ENCODE peak calls at places on chromosomes 12 and 14, in nine cellular contexts. L, Z, M, W, Y, E, P, R and O are unnamed samples.

GRCh38 chr12:12528361-12529092 is 34.1 kb downstream of the DUSP16 start:
- DNase-seq in Y (no peak), M (no peak), Z (no peak), L (no peak), W (no peak), E (no peak), R (no peak), P (no peak), O (no peak)

GRCh38 chr12:114166360-114166759 is 200.2 kb upstream of the RBM19 start:
- DNase-seq in L (no peak), Y (no peak), R (peak; percentile 16), M (no peak), E (peak; percentile 22), W (no peak), Z (no peak), P (peak; percentile 61), O (no peak)

GRCh38 chr12:102955926-102956737 is 1.3 kb upstream of the ASCL1 start:
- DNase-seq in E (no peak), W (no peak), R (no peak), P (no peak), Y (no peak), M (no peak), L (no peak), Z (no peak), O (no peak)

GRCh38 chr14:29868000-29868399 is 59.6 kb downstream of the PRKD1 start:
- DNase-seq in L (no peak), Z (no peak), R (no peak), Y (no peak), P (no peak), M (no peak), E (no peak), W (no peak), O (no peak)

GRCh38 chr12:104463371-104463770 is 6.6 kb downstream of the CHST11 start:
- DNase-seq in E (no peak), Y (no peak), W (no peak), R (no peak), L (no peak), M (no peak), P (no peak), Z (no peak), O (no peak)

GRCh38 chr14:100885196-100886030 is 18.1 kb downstream of the RTL1 start:
- DNase-seq in Z (no peak), M (no peak), Y (no peak), R (no peak), E (no peak), L (no peak), W (peak; percentile 19), P (no peak), O (no peak)

GRCh38 chr14:87153901-87154300 is 839.1 kb downstream of the GALC start:
- DNase-seq in L (no peak), E (no peak), Y (no peak), W (no peak), P (no peak), R (no peak), M (no peak), Z (no peak), O (no peak)

GRCh38 chr12:123571343-123571813 is 13.0 kb upstream of the TMED2 start:
- DNase-seq in W (peak; percentile 86), Z (peak; percentile 42), E (peak; percentile 46), R (peak; percentile 76), Y (peak; percentile 27), M (peak; percentile 86), P (peak; percentile 43), L (no peak), O (peak; percentile 18)

GRCh38 chr12:120119395-120119973 is 2.9 kb upstream of the RAB35 start:
- DNase-seq in Z (no peak), P (no peak), M (no peak), Y (no peak), R (no peak), W (no peak), E (peak; percentile 51), L (no peak), O (no peak)

GRCh38 chr12:3295648-3296408 is 195.2 kb upstream of the PRMT8 start:
- DNase-seq in L (no peak), Z (peak; percentile 59), Y (peak; percentile 29), E (no peak), W (no peak), M (no peak), R (no peak), P (no peak), O (no peak)

GRCh38 chr14:103723176-103724081 is 7.8 kb downstream of the ZFYVE21 start:
- DNase-seq in P (no peak), W (no peak), M (no peak), Z (no peak), Y (no peak), E (no peak), L (no peak), R (no peak), O (no peak)

GRCh38 chr14:99821519-99822165 is 28.4 kb downstream of the EML1 start:
- DNase-seq in L (no peak), Z (no peak), Y (no peak), M (peak; percentile 25), R (peak; percentile 34), E (no peak), W (no peak), P (peak; percentile 51), O (peak; percentile 36)

GRCh38 chr12:105920161-105920684 is 218.5 kb downstream of the NUAK1 start:
- DNase-seq in L (no peak), E (no peak), R (peak; percentile 82), M (no peak), Z (no peak), Y (no peak), W (no peak), P (no peak), O (no peak)

GRCh38 chr12:105921872-105922669 is 216.7 kb downstream of the NUAK1 start:
- DNase-seq in M (no peak), P (no peak), L (no peak), R (no peak), Y (no peak), W (no peak), E (no peak), Z (no peak), O (no peak)

GRCh38 chr12:105922670-105923102 is 216.1 kb downstream of the NUAK1 start:
- DNase-seq in E (peak; percentile 39), Z (no peak), R (no peak), M (no peak), P (no peak), Y (no peak), W (no peak), L (no peak), O (peak; percentile 13)

GRCh38 chr12:105924526-105925208 is 214.1 kb downstream of the NUAK1 start:
- DNase-seq in E (no peak), P (no peak), L (no peak), M (no peak), W (no peak), Z (no peak), Y (no peak), R (no peak), O (no peak)

DNA sequence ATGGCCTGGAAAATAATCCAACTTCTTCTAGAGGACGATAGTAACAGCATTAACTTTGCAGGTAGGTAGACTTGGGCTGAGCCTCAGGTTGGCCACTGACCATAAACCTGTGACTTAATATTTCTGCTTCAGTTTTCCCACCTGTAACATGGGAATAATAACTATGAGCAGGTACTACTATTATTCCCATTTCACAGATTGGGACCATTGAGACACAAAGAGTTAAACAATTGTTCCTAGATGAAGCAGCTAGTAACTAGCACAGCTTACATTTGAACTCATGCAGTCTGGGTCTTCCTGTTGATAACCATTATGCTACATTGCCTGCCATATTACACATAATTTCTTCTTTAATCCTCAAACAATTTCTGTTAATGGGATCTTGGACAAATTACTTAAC is 217.7 kb downstream of the NUAK1 start:
- DNase-seq in M (no peak), P (no peak), L (no peak), R (no peak), W (no peak), Y (no peak), E (no peak), Z (no peak), O (no peak)
- TF ChIP-seq POLR2A in M (no peak), P (no peak), L (no peak), R (no peak), W (no peak), Y (no peak), E (no peak), Z (no peak), O (no peak)

DNA sequence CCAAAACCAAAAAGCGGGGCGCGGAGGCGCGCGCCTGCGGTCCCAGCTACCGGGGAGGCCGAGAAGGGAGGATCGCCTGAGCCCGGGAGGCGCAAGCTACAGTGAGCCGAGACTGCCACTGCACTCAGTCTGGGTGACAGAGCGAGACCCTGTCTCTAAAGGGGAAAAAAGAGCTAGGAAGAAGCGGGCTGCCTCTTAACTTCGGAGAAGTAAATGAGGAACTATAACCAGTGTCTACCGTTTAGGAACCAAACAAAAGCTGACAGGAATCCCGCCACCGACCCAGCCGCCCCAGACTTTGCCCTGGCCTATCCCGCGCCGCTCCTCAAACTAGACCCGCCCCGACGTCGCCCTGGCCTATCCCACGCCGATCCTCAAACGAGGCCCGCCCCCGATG is 611 bp upstream of the SIVA1 start:
- DNase-seq in Y (no peak), P (no peak), E (peak; percentile 95), L (no peak), Z (peak; percentile 64), W (no peak), R (no peak), M (no peak), O (peak; percentile 95)
- TF ChIP-seq POLR2A in Y (no peak), P (peak; percentile 74), E (no peak), L (peak; percentile 60), Z (no peak), W (no peak), R (no peak), M (no peak), O (no peak)

GRCh38 chr14:49583629-49584028 is 2.6 kb downstream of the RPS29 start:
- DNase-seq in W (no peak), E (no peak), M (no peak), L (no peak), P (no peak), Z (no peak), Y (no peak), R (no peak), O (no peak)

GRCh38 chr14:49581209-49581960 is 4.8 kb downstream of the RPS29 start:
- DNase-seq in Z (no peak), E (no peak), R (no peak), M (no peak), P (peak; percentile 20), Y (no peak), L (no peak), W (no peak), O (no peak)

GRCh38 chr14:49582211-49582977 is 3.8 kb downstream of the RPS29 start:
- DNase-seq in W (no peak), L (no peak), R (no peak), M (no peak), E (no peak), P (no peak), Z (no peak), Y (no peak), O (no peak)

GRCh38 chr14:49579841-49580240 is 6.3 kb downstream of the RPS29 start:
- DNase-seq in M (no peak), Z (no peak), W (no peak), Y (no peak), E (no peak), R (no peak), L (no peak), P (no peak), O (no peak)

GRCh38 chr14:49581961-49582210 is 4.3 kb downstream of the RPS29 start:
- DNase-seq in E (no peak), P (peak; percentile 28), W (no peak), L (no peak), Z (no peak), M (no peak), Y (no peak), R (no peak), O (no peak)
- TF ChIP-seq POLR2A in E (no peak), P (peak; percentile 27), W (no peak), L (no peak), Z (no peak), M (no peak), Y (no peak), R (no peak), O (no peak)

GRCh38 chr12:108694812-108695278 is 36.5 kb downstream of the CORO1C start:
- DNase-seq in Z (no peak), E (no peak), M (no peak), Y (no peak), W (no peak), R (no peak), L (no peak), P (no peak), O (no peak)
- TF ChIP-seq POLR2A in Z (no peak), E (no peak), M (no peak), Y (no peak), W (no peak), R (no peak), L (no peak), P (no peak), O (no peak)